ENCODE peak calls at places on chromosomes 13 and 19, in four cellular contexts. One of them, this sample, is unnamed.

GRCh38 chr13:42216422-42216735 is 55.6 kb upstream of the AKAP11 start:
- DNase-seq in K562: no peak
- DNase-seq in IMR-90: no peak
- DNase-seq in A549: no peak
- DNase-seq in this sample: no peak

GRCh38 chr13:33728271-33729037 is 89.5 kb upstream of the RFC3 start:
- DNase-seq in A549: peak; percentile 18
- DNase-seq in K562: no peak
- DNase-seq in IMR-90: no peak
- DNase-seq in this sample: peak; percentile 96

GRCh38 chr19:40510526-40511115 is 43.8 kb downstream of the SPTBN4 start:
- DNase-seq in K562: no peak
- DNase-seq in IMR-90: peak; percentile 13
- DNase-seq in A549: no peak
- DNase-seq in this sample: no peak

GRCh38 chr19:18422530-18423191 is 3.5 kb downstream of the SSBP4 start:
- DNase-seq in K562: no peak
- DNase-seq in IMR-90: no peak
- DNase-seq in A549: no peak
- DNase-seq in this sample: no peak

GRCh38 chr13:96769874-96770273 is 224.4 kb downstream of the OXGR1 start:
- DNase-seq in A549: no peak
- DNase-seq in K562: no peak
- DNase-seq in IMR-90: no peak
- DNase-seq in this sample: no peak

GRCh38 chr19:20787766-20788165 is 11.7 kb downstream of the ZNF66 start:
- DNase-seq in A549: no peak
- DNase-seq in IMR-90: peak; percentile 0
- DNase-seq in K562: no peak
- DNase-seq in this sample: peak; percentile 15

GRCh38 chr19:28387507-28387906 is 825.4 kb downstream of the UQCRFS1 start:
- DNase-seq in IMR-90: no peak
- DNase-seq in K562: no peak
- DNase-seq in A549: no peak
- DNase-seq in this sample: no peak

GRCh38 chr19:35882074-35882832 is 13.9 kb downstream of the APLP1 start:
- DNase-seq in IMR-90: peak; percentile 81
- DNase-seq in A549: peak; percentile 87
- DNase-seq in K562: peak; percentile 45
- DNase-seq in this sample: peak; percentile 33

GRCh38 chr19:27901078-27901477 is 1311.9 kb downstream of the UQCRFS1 start:
- DNase-seq in A549: no peak
- DNase-seq in IMR-90: no peak
- DNase-seq in K562: no peak
- DNase-seq in this sample: no peak

GRCh38 chr19:41877490-41877876 is 404 bp downstream of the CD79A start:
- DNase-seq in A549: no peak
- DNase-seq in IMR-90: no peak
- DNase-seq in K562: no peak
- DNase-seq in this sample: no peak

GRCh38 chr19:41877916-41878905 is 1.1 kb downstream of the CD79A start:
- DNase-seq in IMR-90: no peak
- DNase-seq in A549: no peak
- DNase-seq in K562: no peak
- DNase-seq in this sample: no peak

GRCh38 chr19:41879670-41880328 is 2.7 kb downstream of the CD79A start:
- DNase-seq in IMR-90: no peak
- DNase-seq in A549: no peak
- DNase-seq in K562: no peak
- DNase-seq in this sample: no peak

GRCh38 chr19:41880329-41880708 is 2.7 kb upstream of the ARHGEF1 start:
- DNase-seq in IMR-90: no peak
- DNase-seq in A549: no peak
- DNase-seq in K562: no peak
- DNase-seq in this sample: no peak

DNA sequence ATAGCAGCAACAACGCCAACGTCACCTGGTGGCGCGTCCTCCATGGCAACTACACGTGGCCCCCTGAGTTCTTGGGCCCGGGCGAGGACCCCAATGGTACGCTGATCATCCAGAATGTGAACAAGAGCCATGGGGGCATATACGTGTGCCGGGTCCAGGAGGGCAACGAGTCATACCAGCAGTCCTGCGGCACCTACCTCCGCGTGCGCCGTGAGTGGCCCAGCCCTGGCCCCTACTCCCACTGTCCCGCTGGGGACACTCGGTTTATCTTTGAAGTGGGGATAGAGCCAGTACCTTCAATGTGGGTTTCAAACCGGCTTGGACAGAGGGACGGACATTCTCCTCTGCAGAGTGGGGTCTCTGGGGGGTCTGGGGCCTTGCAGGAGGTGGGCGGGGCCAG is 2.0 kb downstream of the CD79A start:
- DNase-seq in IMR-90: no peak
- DNase-seq in K562: no peak
- DNase-seq in A549: no peak
- DNase-seq in this sample: no peak
- TF ChIP-seq RFX5 in IMR-90: no peak
- TF ChIP-seq RFX5 in K562: no peak
- TF ChIP-seq RFX5 in A549: no peak
- TF ChIP-seq RFX5 in this sample: no peak

DNA sequence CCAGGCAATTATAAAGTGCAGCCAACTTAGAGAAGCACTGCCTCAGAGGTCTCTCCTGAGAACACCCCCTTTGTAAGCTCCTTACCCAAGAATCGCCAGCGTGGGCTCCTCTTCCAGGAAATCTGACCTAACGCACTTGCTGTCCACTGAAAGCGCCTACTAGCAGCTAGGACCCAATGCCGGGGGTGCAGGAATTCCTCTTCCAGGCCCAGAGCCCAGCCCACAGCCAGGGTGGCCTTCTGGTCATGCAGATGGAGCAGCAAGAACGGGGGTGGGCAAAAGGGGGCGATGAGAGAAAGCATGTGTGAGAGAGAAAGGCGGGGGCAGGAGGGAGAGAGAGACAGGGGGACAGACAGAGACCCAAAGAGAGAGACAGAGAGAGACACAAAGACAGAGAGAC is 67.0 kb upstream of the CACNA1A start:
- DNase-seq in IMR-90: no peak
- DNase-seq in A549: no peak
- DNase-seq in K562: no peak
- DNase-seq in this sample: no peak
- TF ChIP-seq RFX5 in IMR-90: no peak
- TF ChIP-seq RFX5 in A549: no peak
- TF ChIP-seq RFX5 in K562: no peak
- TF ChIP-seq RFX5 in this sample: no peak

DNA sequence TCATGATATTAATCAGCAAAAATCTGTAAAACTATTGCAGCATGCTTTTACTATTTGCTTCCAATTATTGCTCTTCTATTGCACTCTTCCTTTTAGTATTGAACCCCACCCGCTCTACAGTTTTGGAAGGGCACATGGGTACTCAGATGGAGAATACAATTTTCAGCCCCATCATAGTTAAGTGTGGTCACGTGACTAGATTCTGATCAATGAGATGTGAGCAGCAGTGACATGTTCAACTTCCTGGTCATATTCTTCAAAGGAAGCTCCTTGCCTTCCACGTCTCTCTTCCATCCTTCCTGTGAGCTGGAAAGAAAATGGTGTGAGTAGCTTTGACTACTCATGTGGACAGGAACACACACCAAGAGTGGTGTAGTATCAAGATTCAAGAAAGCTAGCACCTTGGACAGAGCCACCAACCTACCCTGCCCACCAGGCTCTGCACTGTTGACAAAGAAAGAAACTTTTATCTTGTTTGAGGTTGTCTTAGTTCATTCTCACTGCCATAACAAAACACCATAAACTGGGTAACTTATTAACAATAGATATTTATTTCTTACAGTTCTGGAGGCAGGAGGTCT is 3.7 kb upstream of the FGF14 start:
- DNase-seq in K562: no peak
- DNase-seq in A549: no peak
- DNase-seq in IMR-90: peak; percentile 12
- DNase-seq in this sample: no peak
- TF ChIP-seq RFX5 in K562: no peak
- TF ChIP-seq RFX5 in A549: no peak
- TF ChIP-seq RFX5 in IMR-90: no peak
- TF ChIP-seq RFX5 in this sample: no peak

DNA sequence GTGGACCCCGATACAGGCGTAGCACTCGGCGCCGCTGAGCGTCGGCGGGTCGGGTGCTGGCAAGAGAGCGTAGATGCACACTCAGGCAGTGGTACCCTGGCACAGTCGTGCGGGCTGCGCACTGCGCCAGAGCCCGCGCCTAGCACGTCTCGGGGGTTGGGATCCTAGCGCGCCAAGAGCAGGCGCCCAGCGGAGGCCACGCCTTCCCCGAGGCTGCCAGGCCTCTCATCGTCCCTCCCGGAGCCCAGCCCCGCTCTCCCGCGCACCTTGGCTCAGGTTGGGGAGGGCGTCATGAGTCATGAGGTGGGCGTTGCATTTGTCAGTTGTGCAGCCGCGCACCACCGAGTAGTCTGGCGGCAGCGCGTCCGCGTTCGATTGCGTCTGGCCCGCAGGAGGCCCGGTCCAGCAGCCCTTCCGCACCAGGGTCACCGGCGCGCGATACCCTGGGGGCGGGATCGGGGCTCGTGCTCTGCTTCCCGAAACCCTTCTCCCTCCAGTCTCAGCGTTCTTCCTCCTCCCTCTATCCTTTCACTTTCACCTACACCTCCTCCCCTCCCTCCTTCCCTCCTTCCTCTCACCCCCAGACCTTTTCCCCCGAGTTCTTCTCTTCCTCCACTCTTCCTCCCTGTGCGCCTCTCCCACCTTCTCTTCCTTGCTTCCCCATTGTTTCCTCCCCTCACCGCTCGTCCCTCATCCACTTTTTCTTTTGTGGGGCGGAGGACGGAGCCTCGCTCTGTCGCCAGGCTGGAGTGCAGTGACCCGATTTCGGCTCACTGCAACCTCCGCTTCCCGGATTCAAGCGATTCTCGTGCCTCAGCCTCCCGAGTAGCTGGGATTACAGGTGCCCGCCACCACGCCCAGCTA is 3.5 kb downstream of the LYPD5 start:
- DNase-seq in IMR-90: no peak
- DNase-seq in A549: peak; percentile 30
- DNase-seq in K562: peak; percentile 70
- DNase-seq in this sample: no peak
- TF ChIP-seq RFX5 in IMR-90: no peak
- TF ChIP-seq RFX5 in A549: no peak
- TF ChIP-seq RFX5 in K562: no peak
- TF ChIP-seq RFX5 in this sample: no peak

GRCh38 chr13:36323408-36323807 is 22.8 kb downstream of the SPART start:
- DNase-seq in A549: no peak
- DNase-seq in IMR-90: no peak
- DNase-seq in K562: no peak
- DNase-seq in this sample: no peak

GRCh38 chr13:36328821-36329220 is 17.4 kb downstream of the SPART start:
- DNase-seq in A549: no peak
- DNase-seq in K562: no peak
- DNase-seq in IMR-90: no peak
- DNase-seq in this sample: no peak

GRCh38 chr13:36325912-36326311 is 20.3 kb downstream of the SPART start:
- DNase-seq in A549: no peak
- DNase-seq in K562: no peak
- DNase-seq in IMR-90: no peak
- DNase-seq in this sample: no peak

GRCh38 chr13:36329355-36329754 is 16.8 kb downstream of the SPART start:
- DNase-seq in K562: no peak
- DNase-seq in A549: no peak
- DNase-seq in IMR-90: peak; percentile 46
- DNase-seq in this sample: no peak

DNA sequence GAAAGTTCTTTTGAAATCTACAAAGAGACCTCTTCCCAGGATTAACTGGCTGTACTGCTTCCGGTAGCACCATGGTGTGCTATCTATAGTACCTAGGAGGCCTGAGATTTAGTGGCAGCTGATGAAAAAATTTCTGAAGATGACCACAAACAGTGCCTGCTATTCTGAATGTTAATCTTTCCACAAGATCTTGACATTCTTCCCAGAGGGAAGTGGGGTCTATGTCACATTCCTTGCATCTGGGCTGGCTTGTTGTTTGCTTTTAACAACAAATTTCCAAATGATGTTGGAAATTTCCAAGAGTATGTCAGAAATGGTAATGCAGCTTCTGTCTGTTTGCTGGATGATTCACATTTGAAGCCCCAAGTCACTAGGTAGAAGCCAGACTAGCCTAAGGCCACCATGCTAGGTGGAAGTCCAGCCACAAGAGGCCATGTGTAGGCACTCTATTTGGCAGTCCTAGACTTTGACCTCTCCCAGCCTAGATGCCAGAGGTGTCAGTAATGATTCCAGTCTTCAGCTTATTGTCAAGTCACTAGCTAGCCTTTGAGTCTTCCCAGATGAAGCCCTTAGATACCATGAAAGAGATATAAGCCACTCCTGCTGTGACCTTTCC is 22.1 kb downstream of the SPART start:
- DNase-seq in IMR-90: peak; percentile 52
- DNase-seq in K562: no peak
- DNase-seq in A549: peak; percentile 41
- DNase-seq in this sample: no peak
- TF ChIP-seq RFX5 in IMR-90: no peak
- TF ChIP-seq RFX5 in K562: no peak
- TF ChIP-seq RFX5 in A549: no peak
- TF ChIP-seq RFX5 in this sample: no peak

This sample was measured in GM12878.